ENCODE peak calls at places on chromosomes 13 and 19, in ten cellular contexts. F, O, X, I, H, N, Z, A, R and E are unnamed samples.

GRCh38 chr13:92967923-92968322 is 258.7 kb upstream of the GPC6 start:
- DNase-seq in F (peak; percentile 2), O (no peak), X (no peak), I (no peak), H (no peak), N (no peak), Z (no peak), A (no peak), R (no peak), E (no peak)

GRCh38 chr19:13986348-13986904 is 19.7 kb downstream of the RFX1 start:
- DNase-seq in F (peak; percentile 55), O (peak; percentile 85), X (peak; percentile 99), I (peak; percentile 90), H (peak; percentile 91), N (peak; percentile 91), Z (no peak), A (peak; percentile 93), R (peak; percentile 69), E (peak; percentile 90)

GRCh38 chr13:19587635-19588300 is 26.4 kb upstream of the TPTE2 start:
- DNase-seq in F (no peak), O (no peak), X (no peak), I (no peak), H (no peak), N (no peak), Z (peak; percentile 47), A (no peak), R (no peak), E (peak; percentile 12)

GRCh38 chr13:28573595-28574373 is 78.9 kb upstream of the FLT1 start:
- DNase-seq in F (no peak), O (no peak), X (no peak), I (no peak), H (no peak), N (no peak), Z (no peak), A (peak; percentile 57), R (no peak), E (no peak)

GRCh38 chr19:44557933-44558332 is 28.5 kb upstream of the CEACAM20 start:
- DNase-seq in F (no peak), O (no peak), X (no peak), I (no peak), H (no peak), N (no peak), Z (no peak), A (no peak), R (no peak), E (no peak)

GRCh38 chr19:50300814-50301606 is 28.2 kb downstream of the KCNC3 start:
- DNase-seq in F (no peak), O (no peak), X (no peak), I (no peak), H (no peak), N (no peak), Z (no peak), A (no peak), R (no peak), E (no peak)

GRCh38 chr13:79541426-79542049 is 60.6 kb downstream of the NDFIP2 start:
- DNase-seq in F (peak; percentile 40), O (no peak), X (no peak), I (no peak), H (no peak), N (no peak), Z (peak; percentile 61), A (no peak), R (no peak), E (no peak)

GRCh38 chr19:13100031-13100588 is 2.5 kb downstream of the LYL1 start:
- DNase-seq in F (no peak), O (no peak), X (peak; percentile 78), I (no peak), H (no peak), N (no peak), Z (peak; percentile 70), A (no peak), R (no peak), E (no peak)

GRCh38 chr13:50800091-50800739 is 43.3 kb downstream of the DLEU7 start:
- DNase-seq in F (no peak), O (no peak), X (no peak), I (no peak), H (no peak), N (no peak), Z (no peak), A (no peak), R (no peak), E (no peak)

GRCh38 chr13:44908712-44909111 is 80.6 kb downstream of the NUFIP1 start:
- DNase-seq in F (no peak), O (no peak), X (no peak), I (no peak), H (no peak), N (no peak), Z (no peak), A (no peak), R (no peak), E (no peak)

GRCh38 chr19:38735257-38735686 is 9.0 kb downstream of the CAPN12 start:
- DNase-seq in F (peak; percentile 72), O (no peak), X (peak; percentile 70), I (peak; percentile 73), H (peak; percentile 31), N (no peak), Z (peak; percentile 45), A (peak; percentile 59), R (no peak), E (peak; percentile 23)

GRCh38 chr13:83753912-83754624 is 128.2 kb downstream of the SLITRK1 start:
- DNase-seq in F (no peak), O (no peak), X (no peak), I (no peak), H (no peak), N (no peak), Z (no peak), A (no peak), R (no peak), E (no peak)

GRCh38 chr19:44725251-44725650 is 23.3 kb upstream of the BCL3 start:
- DNase-seq in F (no peak), O (no peak), X (no peak), I (peak; percentile 90), H (no peak), N (no peak), Z (no peak), A (no peak), R (peak; percentile 18), E (peak; percentile 52)

GRCh38 chr13:39676315-39676876 is 20.9 kb downstream of the COG6 start:
- DNase-seq in F (peak; percentile 57), O (no peak), X (no peak), I (no peak), H (no peak), N (no peak), Z (peak; percentile 34), A (no peak), R (no peak), E (no peak)

GRCh38 chr19:48926909-48927308 is 6.6 kb upstream of the DHDH start:
- DNase-seq in F (no peak), O (peak; percentile 80), X (no peak), I (peak; percentile 23), H (no peak), N (no peak), Z (peak; percentile 85), A (peak; percentile 70), R (no peak), E (no peak)

GRCh38 chr19:43527860-43528622 is 1.0 kb upstream of the ETHE1 start:
- DNase-seq in F (no peak), O (no peak), X (no peak), I (peak; percentile 51), H (no peak), N (no peak), Z (no peak), A (no peak), R (peak; percentile 79), E (no peak)

DNA sequence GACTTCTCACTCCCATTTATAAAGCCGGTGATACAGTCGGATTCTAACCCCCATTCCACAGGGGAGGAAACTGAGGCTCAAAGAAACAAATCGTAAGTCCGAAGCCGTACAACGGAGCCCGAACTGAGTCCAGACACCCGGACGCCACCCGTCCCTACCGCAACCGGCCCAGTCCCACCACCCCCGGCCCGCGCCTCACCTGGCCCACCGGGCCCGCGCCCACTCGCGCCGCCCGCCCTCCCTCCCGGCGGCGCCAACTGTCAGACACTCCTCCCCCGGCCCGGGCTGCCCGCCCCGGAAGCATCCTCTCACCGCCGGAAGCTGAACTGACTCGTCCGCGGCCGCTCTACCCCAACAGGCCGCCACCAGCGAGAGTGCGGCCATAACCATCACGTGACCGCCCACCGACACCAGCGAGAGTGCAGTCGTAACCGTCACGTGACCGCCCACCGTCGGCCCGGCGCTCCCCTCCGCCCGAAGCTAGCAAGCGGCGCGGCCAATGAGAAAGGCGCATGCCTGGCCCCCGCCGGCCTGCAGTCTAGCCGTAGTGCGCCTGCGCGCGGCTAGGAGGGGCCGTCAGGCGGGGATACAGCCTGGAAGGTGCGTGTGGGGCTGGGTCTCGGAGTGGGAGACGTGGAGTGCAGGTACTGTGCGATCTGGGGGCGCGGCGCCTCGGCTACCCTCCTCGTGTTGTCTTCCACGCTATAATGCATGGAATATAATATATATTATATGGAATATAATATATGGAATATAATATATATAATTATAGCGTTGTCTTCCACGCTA is at the start of the genes C19orf47 and PLD3:
- DNase-seq in F (peak; percentile 100), O (peak; percentile 99), X (peak; percentile 98), I (peak; percentile 99), H (peak; percentile 100), N (peak; percentile 100), Z (peak; percentile 100), A (peak; percentile 100), R (peak; percentile 100), E (peak; percentile 99)
- H3K4me1 ChIP-seq in F (peaks cover 4% of the 10 kb centered on the region), O (peaks cover 10% of the 10 kb centered on the region), X (peaks cover 13% of the 10 kb centered on the region), I (peaks cover 18% of the 10 kb centered on the region), H (peaks cover 31% of the 10 kb centered on the region), N (peaks cover 24% of the 10 kb centered on the region), Z (peaks cover 7% of the 10 kb centered on the region), A (peaks cover 21% of the 10 kb centered on the region), R (peaks cover 17% of the 10 kb centered on the region), E (peaks cover 4% of the 10 kb centered on the region)

GRCh38 chr19:51651216-51651846 is 4.7 kb upstream of the SIGLEC14 start:
- DNase-seq in F (no peak), O (no peak), X (no peak), I (no peak), H (no peak), N (no peak), Z (peak; percentile 17), A (peak; percentile 66), R (no peak), E (no peak)
- H3K27me3 ChIP-seq in F (no peaks in the 10 kb centered on the region), O (no peaks in the 10 kb centered on the region), X (no peaks in the 10 kb centered on the region), I (no peaks in the 10 kb centered on the region), H (no peaks in the 10 kb centered on the region), N (peaks cover 24% of the 10 kb centered on the region), Z (peaks cover 9% of the 10 kb centered on the region), A (no peaks in the 10 kb centered on the region), R (no peaks in the 10 kb centered on the region), E (peaks cover 29% of the 10 kb centered on the region)

GRCh38 chr19:55645512-55645881 is 2.0 kb downstream of the ZNF581 start:
- DNase-seq in F (no peak), O (no peak), X (no peak), I (no peak), H (no peak), N (no peak), Z (no peak), A (no peak), R (no peak), E (no peak)
- H3K4me1 ChIP-seq in F (peaks cover 32% of the 10 kb centered on the region), O (peaks cover 16% of the 10 kb centered on the region), X (peaks cover 48% of the 10 kb centered on the region), I (peaks cover 54% of the 10 kb centered on the region), H (peaks cover 46% of the 10 kb centered on the region), N (peaks cover 64% of the 10 kb centered on the region), Z (peaks cover 37% of the 10 kb centered on the region), A (peaks cover 52% of the 10 kb centered on the region), R (peaks cover 48% of the 10 kb centered on the region), E (peaks cover 59% of the 10 kb centered on the region)

DNA sequence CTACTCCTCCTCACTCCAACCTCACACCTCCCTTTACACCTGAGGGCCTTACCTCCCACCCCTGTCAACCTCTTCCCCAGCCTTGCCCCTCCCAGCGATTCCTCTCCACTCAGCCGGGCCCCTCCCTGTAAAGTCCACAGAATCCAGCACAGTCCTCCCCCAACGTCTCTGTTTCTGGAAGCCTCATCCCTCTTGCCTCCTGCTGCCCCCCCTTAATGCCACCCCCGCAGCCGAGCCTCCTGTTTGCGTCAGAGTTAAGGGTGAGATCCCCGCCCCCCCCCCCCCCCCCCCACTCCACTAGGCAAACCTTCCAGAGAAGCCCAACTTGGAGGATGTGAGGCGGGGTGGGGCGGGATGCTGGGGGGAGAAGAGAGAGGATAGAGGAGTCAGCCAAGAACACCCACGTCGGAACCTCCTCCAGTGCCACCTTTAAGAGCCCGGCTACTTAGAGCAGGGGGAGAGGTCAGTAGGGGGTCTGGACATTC is 2.1 kb downstream of the UNC13A start:
- DNase-seq in F (peak; percentile 39), O (no peak), X (no peak), I (no peak), H (peak; percentile 52), N (no peak), Z (peak; percentile 46), A (no peak), R (no peak), E (peak; percentile 41)
- H3K27me3 ChIP-seq in F (peaks cover 35% of the 10 kb centered on the region), O (peaks cover 3% of the 10 kb centered on the region), X (peaks cover 30% of the 10 kb centered on the region), I (peaks cover 95% of the 10 kb centered on the region), H (peaks cover 16% of the 10 kb centered on the region), N (peaks cover 90% of the 10 kb centered on the region), Z (peaks cover 3% of the 10 kb centered on the region), A (peaks cover 69% of the 10 kb centered on the region), R (peaks cover 11% of the 10 kb centered on the region), E (peaks cover 56% of the 10 kb centered on the region)